ENCODE peak calls at places on chromosomes 1 and 21, in ten cellular contexts. F is suprapubic skin, R is stomach, O is HepG2, T is H1, C is K562, Z is SK-N-SH, H is transverse colon, Q is upper lobe of left lung, G is sigmoid colon. M is an unnamed sample.
A peak's percentile ranks its signal among the peaks of the same experiment; 100 is the strongest.

GRCh38 chr1:160953030-160953429 is 1.6 kb downstream of the ITLN2 start:
- DNase-seq in Z (no peak), C (no peak), F (no peak), T (no peak), H (no peak), Q (no peak), G (no peak), R (no peak), O (no peak), M (no peak)

GRCh38 chr1:89566761-89567174 is 42.1 kb downstream of the LRRC8B start:
- DNase-seq in Z (no peak), O (no peak), F (no peak), G (peak; percentile 66), H (peak; percentile 14), C (peak; percentile 33), T (no peak), R (no peak), Q (peak; percentile 68), M (no peak)

GRCh38 chr1:50333595-50333974 is 89.7 kb downstream of the DMRTA2 start:
- DNase-seq in G (no peak), R (peak; percentile 45), H (peak; percentile 70), Z (peak; percentile 40), T (peak; percentile 25), F (no peak), C (peak; percentile 89), O (no peak), Q (peak; percentile 42), M (no peak)

GRCh38 chr1:160741597-160742348 is 2.7 kb downstream of the SLAMF7 start:
- DNase-seq in T (no peak), F (no peak), Z (no peak), G (no peak), H (no peak), Q (no peak), C (no peak), R (no peak), O (no peak), M (no peak)

GRCh38 chr1:20032425-20032824 is 37.6 kb upstream of the PLA2G5 start:
- DNase-seq in R (no peak), Z (no peak), T (no peak), F (no peak), H (no peak), C (no peak), G (no peak), O (no peak), Q (no peak), M (no peak)

GRCh38 chr1:224172229-224172628 is 10.8 kb upstream of the DEGS1 start:
- DNase-seq in T (no peak), Z (no peak), F (no peak), R (no peak), Q (no peak), G (no peak), H (no peak), O (no peak), C (no peak), M (no peak)

GRCh38 chr21:37984416-37984815 is 68.2 kb upstream of the KCNJ6 start:
- DNase-seq in G (no peak), C (no peak), O (no peak), H (no peak), Z (no peak), F (no peak), R (no peak), Q (no peak), T (no peak), M (no peak)

GRCh38 chr1:3248416-3249141 is 179.6 kb downstream of the PRDM16 start:
- DNase-seq in R (no peak), G (no peak), H (no peak), Z (no peak), F (no peak), T (no peak), O (no peak), C (no peak), Q (no peak), M (no peak)

GRCh38 chr1:247360991-247361721 is 29.5 kb upstream of the ZNF496 start:
- DNase-seq in O (no peak), G (peak; percentile 80), F (no peak), Q (peak; percentile 41), Z (no peak), T (no peak), H (peak; percentile 22), R (no peak), C (peak; percentile 51), M (no peak)

GRCh38 chr21:46284077-46284644 is 1.2 kb downstream of the MCM3AP start:
- DNase-seq in F (no peak), O (no peak), Q (no peak), R (no peak), Z (no peak), G (no peak), T (no peak), H (peak; percentile 36), C (no peak), M (no peak)

GRCh38 chr1:168050880-168051279 is 85.8 kb downstream of the GPR161 start:
- DNase-seq in O (no peak), H (no peak), C (no peak), R (no peak), T (no peak), F (no peak), G (no peak), Q (no peak), Z (no peak), M (no peak)

GRCh38 chr1:229022595-229023350 is 248.1 kb upstream of the RAB4A start:
- DNase-seq in C (no peak), Z (no peak), O (peak; percentile 83), F (no peak), G (no peak), Q (no peak), T (no peak), R (no peak), H (no peak), M (peak; percentile 47)

GRCh38 chr1:70083519-70083918 is 121.9 kb downstream of the LRRC40 start:
- DNase-seq in G (no peak), T (no peak), Z (no peak), R (no peak), C (no peak), H (no peak), F (no peak), Q (no peak), O (no peak), M (no peak)

GRCh38 chr1:228015276-228016180 is 8.7 kb downstream of the WNT3A start:
- DNase-seq in Q (no peak), G (no peak), C (peak; percentile 11), R (no peak), F (no peak), O (no peak), Z (no peak), H (no peak), T (no peak), M (no peak)

GRCh38 chr21:24045775-24046215 is 1561.5 kb downstream of the MRPL39 start:
- DNase-seq in O (no peak), C (peak; percentile 5), R (peak; percentile 66), T (no peak), G (peak; percentile 70), H (peak; percentile 10), Q (peak; percentile 22), Z (peak; percentile 30), F (no peak), M (no peak)
- TF ChIP-seq CTCF in O (no peak), C (no peak), R (peak; percentile 7), T (no peak), G (no peak), H (no peak), Q (no peak), Z (peak; percentile 83), F (no peak), M (peak; percentile 30)

GRCh38 chr1:15578921-15579682 is 5.7 kb downstream of the AGMAT start:
- DNase-seq in H (no peak), T (no peak), Z (no peak), F (no peak), Q (no peak), G (no peak), C (no peak), R (no peak), O (no peak), M (no peak)
- TF ChIP-seq POLR2AphosphoS5 in H (no peak), T (no peak), Z (no peak), F (no peak), Q (no peak), G (no peak), C (no peak), R (no peak), O (no peak), M (no peak)

DNA sequence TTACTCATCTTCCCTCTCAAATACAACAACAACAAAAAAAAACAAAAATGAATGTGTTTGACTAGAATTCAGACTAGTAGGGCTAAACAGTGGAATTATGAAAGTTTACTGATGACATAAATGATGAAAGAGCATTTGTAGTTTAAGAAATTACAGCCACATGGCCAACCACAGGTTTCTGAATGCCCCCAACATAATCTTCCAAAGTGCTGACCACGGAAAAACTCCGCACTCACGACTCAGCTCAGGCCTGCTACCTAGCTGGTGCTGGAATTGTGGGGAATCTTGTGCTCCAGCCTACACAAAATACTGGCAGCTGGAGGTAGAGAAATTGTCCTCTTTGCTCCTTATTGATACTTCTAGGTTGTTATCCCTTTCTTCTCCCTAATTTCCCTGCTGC is 23.6 kb upstream of the TBX15 start:
- DNase-seq in Q (no peak), T (no peak), O (no peak), Z (no peak), F (no peak), H (no peak), C (no peak), G (no peak), R (no peak), M (peak; percentile 31)
- TF ChIP-seq EP300 in Q (no peak), T (no peak), O (no peak), Z (no peak), F (no peak), H (no peak), C (no peak), G (no peak), R (no peak), M (no peak)

GRCh38 chr1:55255901-55256300 is 40.7 kb upstream of the USP24 start:
- DNase-seq in R (no peak), F (no peak), Q (no peak), O (no peak), T (no peak), G (no peak), C (no peak), H (no peak), Z (no peak), M (no peak)

GRCh38 chr1:55259906-55260608 is 44.9 kb upstream of the USP24 start:
- DNase-seq in T (no peak), G (no peak), O (no peak), Q (no peak), F (no peak), H (no peak), Z (no peak), C (no peak), R (no peak), M (no peak)

GRCh38 chr1:55252942-55253589 is 37.9 kb upstream of the USP24 start:
- DNase-seq in G (no peak), O (no peak), F (no peak), T (no peak), R (peak; percentile 53), Z (no peak), Q (no peak), C (no peak), H (no peak), M (no peak)

GRCh38 chr1:55262822-55263221 is 47.7 kb upstream of the USP24 start:
- DNase-seq in T (no peak), F (no peak), R (no peak), G (no peak), Q (no peak), C (no peak), O (no peak), H (no peak), Z (no peak), M (no peak)

DNA sequence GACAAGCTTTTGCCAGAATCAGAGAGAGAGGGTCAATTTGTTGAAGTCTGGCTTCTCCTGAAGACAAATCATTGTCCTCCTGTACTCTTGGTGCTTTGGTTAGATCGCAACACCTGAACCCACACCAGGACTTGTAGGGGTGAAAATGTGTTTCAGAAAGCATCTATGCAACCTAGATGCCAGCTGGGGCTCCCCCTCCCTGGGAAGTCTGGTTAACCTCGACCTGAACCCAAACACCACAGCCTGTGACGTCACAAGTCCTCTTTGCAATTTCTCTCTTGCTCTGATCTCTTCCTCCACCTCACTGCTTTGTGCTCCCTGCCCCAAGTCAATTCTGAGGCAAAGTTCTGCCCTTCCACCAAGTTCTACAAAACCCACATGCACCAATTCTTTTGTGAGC is 42.8 kb upstream of the USP24 start:
- DNase-seq in T (no peak), C (no peak), H (peak; percentile 34), Z (no peak), R (no peak), F (no peak), O (no peak), Q (no peak), G (no peak), M (no peak)
- TF ChIP-seq CTCF in T (no peak), C (no peak), H (no peak), Z (no peak), R (no peak), F (no peak), O (no peak), Q (no peak), G (no peak), M (no peak)